ENCODE peak calls at places on chromosome 7, in eight cellular contexts. H, R, Z, C, N, A, J and E are unnamed samples.
A peak's percentile ranks its signal among the peaks of the same experiment; 100 is the strongest.

GRCh38 chr7:2621948-2622640 is 9.7 kb upstream of the TTYH3 start:
- DNase-seq in R (no peak), Z (no peak), N (no peak), C (no peak), H (no peak), A (no peak), J (peak; percentile 38), E (no peak)

GRCh38 chr7:55245271-55245723 is 119.8 kb upstream of the LANCL2 start:
- DNase-seq in A (peak; percentile 78), H (no peak), C (no peak), N (no peak), Z (peak; percentile 75), J (no peak), R (no peak), E (peak; percentile 46)

GRCh38 chr7:136976504-136977251 is 108.2 kb downstream of the CHRM2 start:
- DNase-seq in C (no peak), A (no peak), Z (peak; percentile 56), H (no peak), R (no peak), J (no peak), N (no peak), E (no peak)

GRCh38 chr7:142892941-142893340 is 7.4 kb upstream of the TRPV6 start:
- DNase-seq in R (no peak), H (no peak), A (no peak), C (no peak), Z (no peak), N (no peak), J (no peak), E (no peak)

GRCh38 chr7:27155816-27156507 is 513 bp downstream of the HOXA7 start:
- DNase-seq in H (no peak), R (no peak), Z (peak; percentile 70), J (no peak), N (no peak), A (no peak), C (no peak), E (no peak)

GRCh38 chr7:73831656-73832579 is 1.1 kb downstream of the CLDN4 start:
- DNase-seq in C (no peak), Z (peak; percentile 47), A (no peak), N (no peak), J (no peak), R (no peak), H (no peak), E (peak; percentile 76)

GRCh38 chr7:132577206-132578049 is 1.2 kb upstream of the PLXNA4 start:
- DNase-seq in A (peak; percentile 11), J (peak; percentile 83), Z (peak; percentile 81), H (no peak), R (peak; percentile 26), N (no peak), C (no peak), E (no peak)

GRCh38 chr7:13117103-13117502 is 429.7 kb downstream of the ARL4A start:
- DNase-seq in J (no peak), R (peak; percentile 15), N (no peak), H (no peak), C (no peak), A (no peak), Z (peak; percentile 61), E (peak; percentile 26)

GRCh38 chr7:92115821-92116220 is 18.5 kb downstream of the CYP51A1 start:
- DNase-seq in C (no peak), R (no peak), A (no peak), Z (no peak), N (no peak), J (no peak), H (no peak), E (no peak)

GRCh38 chr7:87580636-87581035 is 20.0 kb downstream of the ABCB1 start:
- DNase-seq in J (no peak), R (no peak), A (no peak), N (no peak), Z (no peak), C (no peak), H (no peak), E (peak; percentile 12)

GRCh38 chr7:37149019-37149814 is 299.4 kb downstream of the ELMO1 start:
- DNase-seq in H (peak; percentile 18), N (no peak), J (no peak), Z (no peak), C (no peak), R (no peak), A (no peak), E (no peak)

GRCh38 chr7:37151741-37152413 is 296.8 kb downstream of the ELMO1 start:
- DNase-seq in R (no peak), N (no peak), Z (no peak), J (no peak), H (no peak), A (no peak), C (no peak), E (no peak)

GRCh38 chr7:37150180-37150579 is 298.5 kb downstream of the ELMO1 start:
- DNase-seq in N (no peak), J (no peak), Z (no peak), R (no peak), C (no peak), A (no peak), H (no peak), E (no peak)

GRCh38 chr7:37153376-37153775 is 295.3 kb downstream of the ELMO1 start:
- DNase-seq in C (no peak), Z (no peak), N (no peak), H (no peak), R (no peak), A (no peak), J (no peak), E (no peak)

DNA sequence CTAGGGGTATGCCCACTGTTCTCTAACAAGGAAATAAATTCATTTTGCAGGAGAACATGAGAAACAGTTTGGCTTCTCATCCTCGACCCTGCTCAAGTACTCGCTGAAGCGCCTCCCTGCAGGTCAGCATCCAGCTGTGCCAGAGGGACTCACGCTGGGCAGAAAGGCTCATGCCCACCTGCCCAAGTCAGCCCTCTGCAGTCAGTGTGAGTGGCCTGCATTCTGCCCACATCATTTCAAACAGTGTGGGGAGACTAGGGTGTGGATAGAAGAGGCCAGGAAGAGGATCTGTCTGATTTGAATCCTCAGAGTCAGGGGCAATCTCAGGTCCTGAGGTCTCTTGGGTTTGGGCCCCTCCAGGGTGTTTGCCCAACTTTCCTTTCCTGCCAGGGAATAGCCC is 297.8 kb downstream of the ELMO1 start:
- DNase-seq in C (no peak), N (no peak), R (no peak), A (no peak), H (no peak), Z (no peak), J (no peak), E (no peak)
- TF ChIP-seq CTCF in C (no peak), N (no peak), R (no peak), A (no peak), H (no peak), Z (no peak), J (no peak), E (no peak)

DNA sequence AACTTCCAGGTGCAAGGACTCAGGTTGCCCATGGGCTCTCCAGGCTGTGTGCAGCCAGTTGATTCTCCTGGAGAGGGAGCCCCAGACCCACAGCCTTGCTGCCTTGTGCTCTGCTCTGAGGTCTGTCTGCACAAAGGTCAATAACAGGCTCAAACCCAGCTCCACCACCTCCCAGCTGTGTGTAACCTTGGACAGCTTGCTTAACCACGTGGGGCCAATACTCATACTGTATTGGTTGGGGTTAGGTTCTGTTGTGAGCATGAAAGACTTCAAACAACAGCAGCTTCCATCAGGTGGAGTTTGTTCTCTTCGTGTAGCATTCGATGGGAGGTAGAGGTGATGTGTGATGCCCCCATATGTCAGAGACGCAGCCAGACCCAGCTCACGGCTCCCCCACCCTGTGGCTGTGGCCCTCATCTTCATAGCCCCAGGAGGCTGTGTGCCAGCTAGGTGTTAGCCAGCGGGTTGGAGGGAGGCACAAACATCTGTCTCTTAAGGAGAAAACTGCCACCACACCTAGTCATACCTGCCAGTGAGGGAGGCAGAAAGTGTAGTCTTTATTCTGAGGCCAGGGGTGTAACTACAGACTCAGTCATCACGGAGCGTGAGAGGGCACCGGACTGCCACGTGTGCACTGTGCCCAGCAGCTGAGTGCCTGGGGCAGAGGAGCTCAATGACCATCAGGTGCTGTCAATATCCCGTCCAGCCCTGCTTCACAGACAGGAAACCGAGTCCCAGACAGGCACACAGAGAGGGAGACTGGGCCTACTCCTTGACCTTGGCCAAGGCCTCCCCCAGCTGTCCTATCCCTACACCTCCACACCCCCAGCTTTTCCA is 8.0 kb upstream of the POLD2 start:
- DNase-seq in N (no peak), A (no peak), C (peak; percentile 35), H (peak; percentile 18), R (no peak), J (no peak), Z (peak; percentile 55), E (peak; percentile 29)
- TF ChIP-seq CTCF in N (peak; percentile 26), A (peak; percentile 57), C (peak; percentile 34), H (peak; percentile 24), R (peak; percentile 39), J (peak; percentile 39), Z (peak; percentile 28), E (peak; percentile 43)

DNA sequence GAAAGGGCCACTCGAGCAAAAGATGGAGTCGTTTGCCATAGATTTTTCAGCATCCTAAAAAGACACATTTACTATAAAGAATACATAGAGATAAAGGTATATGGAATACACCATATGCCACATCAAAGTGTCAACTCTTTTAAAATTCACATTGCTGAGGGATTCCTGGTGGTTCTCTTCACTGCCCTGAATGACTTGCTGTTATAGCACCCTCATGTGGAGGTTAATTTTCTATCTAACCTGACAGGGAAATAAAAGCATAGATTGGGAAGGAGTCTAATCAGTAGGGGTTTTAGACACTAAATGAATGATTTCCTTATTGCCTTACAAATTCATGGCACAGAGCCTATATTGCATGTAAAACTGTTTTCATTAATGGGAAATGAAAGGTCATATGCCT is 25.9 kb downstream of the DNAH11 start:
- DNase-seq in Z (no peak), A (no peak), H (peak; percentile 48), C (no peak), J (no peak), N (no peak), R (no peak), E (peak; percentile 25)
- TF ChIP-seq CTCF in Z (no peak), A (no peak), H (peak; percentile 27), C (peak; percentile 60), J (peak; percentile 19), N (peak; percentile 47), R (peak; percentile 24), E (peak; percentile 5)

GRCh38 chr7:33091641-33092191 is 17.5 kb downstream of the RP9 start:
- DNase-seq in R (no peak), N (no peak), C (no peak), H (no peak), A (no peak), Z (no peak), J (no peak), E (no peak)
- TF ChIP-seq CTCF in R (no peak), N (no peak), C (no peak), H (no peak), A (no peak), Z (no peak), J (no peak), E (no peak)